ENCODE peak calls at places on chromosome 7, in six cellular contexts. One of them, this sample, is unnamed. For H3K4me1, the result is how much of the 10 kb centered on the place peaks cover.

GRCh38 chr7:27840760-27841364 is 100.9 kb downstream of the TAX1BP1 start:
- DNase-seq in transverse colon: no peak
- DNase-seq in thoracic aorta: no peak
- DNase-seq in esophagus squamous epithelium: no peak
- DNase-seq in tibial artery: no peak
- DNase-seq in A549: no peak
- DNase-seq in this sample: no peak

GRCh38 chr7:116588225-116588624 is 63.4 kb downstream of the CAV1 start:
- DNase-seq in thoracic aorta: no peak
- DNase-seq in transverse colon: no peak
- DNase-seq in tibial artery: no peak
- DNase-seq in esophagus squamous epithelium: no peak
- DNase-seq in A549: no peak
- DNase-seq in this sample: no peak

GRCh38 chr7:30548762-30549344 is 44.2 kb upstream of the GGCT start:
- DNase-seq in esophagus squamous epithelium: peak
- DNase-seq in transverse colon: peak
- DNase-seq in thoracic aorta: no peak
- DNase-seq in A549: peak
- DNase-seq in tibial artery: peak
- DNase-seq in this sample: peak

GRCh38 chr7:18570890-18571478 is 75.4 kb downstream of the HDAC9 start:
- DNase-seq in esophagus squamous epithelium: no peak
- DNase-seq in thoracic aorta: no peak
- DNase-seq in transverse colon: no peak
- DNase-seq in tibial artery: no peak
- DNase-seq in A549: peak
- DNase-seq in this sample: peak

GRCh38 chr7:156907656-156908055 is 14.7 kb upstream of the LMBR1 start:
- DNase-seq in transverse colon: no peak
- DNase-seq in tibial artery: no peak
- DNase-seq in esophagus squamous epithelium: no peak
- DNase-seq in A549: no peak
- DNase-seq in thoracic aorta: no peak
- DNase-seq in this sample: no peak

GRCh38 chr7:43071604-43072003 is 40.8 kb upstream of the HECW1 start:
- DNase-seq in tibial artery: no peak
- DNase-seq in A549: peak
- DNase-seq in esophagus squamous epithelium: no peak
- DNase-seq in transverse colon: no peak
- DNase-seq in thoracic aorta: no peak
- DNase-seq in this sample: no peak

GRCh38 chr7:23018747-23019146 is 4.8 kb upstream of the HYCC1 start:
- DNase-seq in thoracic aorta: no peak
- DNase-seq in esophagus squamous epithelium: no peak
- DNase-seq in transverse colon: no peak
- DNase-seq in tibial artery: no peak
- DNase-seq in A549: no peak
- DNase-seq in this sample: no peak

GRCh38 chr7:27999829-28000228 is 180.8 kb downstream of the JAZF1 start:
- DNase-seq in A549: no peak
- DNase-seq in transverse colon: no peak
- DNase-seq in tibial artery: no peak
- DNase-seq in thoracic aorta: no peak
- DNase-seq in esophagus squamous epithelium: no peak
- DNase-seq in this sample: no peak

GRCh38 chr7:122528879-122529481 is 169.9 kb downstream of the RNF133 start:
- DNase-seq in A549: peak
- DNase-seq in tibial artery: no peak
- DNase-seq in esophagus squamous epithelium: no peak
- DNase-seq in thoracic aorta: no peak
- DNase-seq in transverse colon: no peak
- DNase-seq in this sample: no peak

GRCh38 chr7:4612939-4613841 is 68.9 kb upstream of the FOXK1 start:
- DNase-seq in tibial artery: no peak
- DNase-seq in A549: no peak
- DNase-seq in esophagus squamous epithelium: no peak
- DNase-seq in thoracic aorta: no peak
- DNase-seq in transverse colon: peak
- DNase-seq in this sample: no peak

GRCh38 chr7:157612664-157613561 is 276.1 kb downstream of the DNAJB6 start:
- DNase-seq in esophagus squamous epithelium: no peak
- DNase-seq in A549: no peak
- DNase-seq in transverse colon: peak
- DNase-seq in tibial artery: peak
- DNase-seq in thoracic aorta: no peak
- DNase-seq in this sample: no peak

GRCh38 chr7:66173856-66174255 is 31.3 kb upstream of the TPST1 start:
- DNase-seq in esophagus squamous epithelium: no peak
- DNase-seq in transverse colon: no peak
- DNase-seq in tibial artery: no peak
- DNase-seq in thoracic aorta: no peak
- DNase-seq in A549: no peak
- DNase-seq in this sample: no peak

GRCh38 chr7:5699951-5700384 is 81.5 kb downstream of the RNF216 start:
- DNase-seq in thoracic aorta: no peak
- DNase-seq in transverse colon: peak
- DNase-seq in A549: no peak
- DNase-seq in tibial artery: no peak
- DNase-seq in esophagus squamous epithelium: no peak
- DNase-seq in this sample: no peak

GRCh38 chr7:143048827-143049226 is 3.3 kb upstream of the OR6V1 start:
- DNase-seq in tibial artery: no peak
- DNase-seq in esophagus squamous epithelium: no peak
- DNase-seq in A549: no peak
- DNase-seq in transverse colon: no peak
- DNase-seq in thoracic aorta: no peak
- DNase-seq in this sample: no peak

GRCh38 chr7:134589491-134589941 is 40.6 kb downstream of the AKR1B15 start:
- DNase-seq in thoracic aorta: no peak
- DNase-seq in esophagus squamous epithelium: no peak
- DNase-seq in A549: no peak
- DNase-seq in transverse colon: no peak
- DNase-seq in tibial artery: no peak
- DNase-seq in this sample: peak

GRCh38 chr7:145681159-145681558 is 435.4 kb upstream of the CNTNAP2 start:
- DNase-seq in transverse colon: no peak
- DNase-seq in esophagus squamous epithelium: no peak
- DNase-seq in A549: no peak
- DNase-seq in tibial artery: no peak
- DNase-seq in thoracic aorta: no peak
- DNase-seq in this sample: no peak

GRCh38 chr7:137146552-137146961 is 197.0 kb downstream of the PTN start:
- DNase-seq in A549: no peak
- DNase-seq in thoracic aorta: no peak
- DNase-seq in esophagus squamous epithelium: no peak
- DNase-seq in transverse colon: no peak
- DNase-seq in tibial artery: no peak
- DNase-seq in this sample: no peak

GRCh38 chr7:106023369-106024322 is 60.6 kb downstream of the CDHR3 start:
- DNase-seq in esophagus squamous epithelium: no peak
- DNase-seq in transverse colon: no peak
- DNase-seq in thoracic aorta: no peak
- DNase-seq in A549: no peak
- DNase-seq in tibial artery: no peak
- DNase-seq in this sample: no peak

GRCh38 chr7:35630024-35630423 is 64.9 kb downstream of the HERPUD2 start:
- DNase-seq in esophagus squamous epithelium: no peak
- DNase-seq in A549: no peak
- DNase-seq in tibial artery: no peak
- DNase-seq in thoracic aorta: no peak
- DNase-seq in transverse colon: no peak
- DNase-seq in this sample: no peak

GRCh38 chr7:118005021-118005420 is 131.8 kb upstream of the CTTNBP2 start:
- DNase-seq in transverse colon: no peak
- DNase-seq in A549: no peak
- DNase-seq in thoracic aorta: no peak
- DNase-seq in tibial artery: no peak
- DNase-seq in esophagus squamous epithelium: no peak
- DNase-seq in this sample: no peak

GRCh38 chr7:141039366-141039765 is 24.6 kb upstream of the MRPS33 start:
- DNase-seq in thoracic aorta: no peak
- DNase-seq in tibial artery: no peak
- DNase-seq in esophagus squamous epithelium: no peak
- DNase-seq in transverse colon: no peak
- DNase-seq in A549: peak
- DNase-seq in this sample: no peak

DNA sequence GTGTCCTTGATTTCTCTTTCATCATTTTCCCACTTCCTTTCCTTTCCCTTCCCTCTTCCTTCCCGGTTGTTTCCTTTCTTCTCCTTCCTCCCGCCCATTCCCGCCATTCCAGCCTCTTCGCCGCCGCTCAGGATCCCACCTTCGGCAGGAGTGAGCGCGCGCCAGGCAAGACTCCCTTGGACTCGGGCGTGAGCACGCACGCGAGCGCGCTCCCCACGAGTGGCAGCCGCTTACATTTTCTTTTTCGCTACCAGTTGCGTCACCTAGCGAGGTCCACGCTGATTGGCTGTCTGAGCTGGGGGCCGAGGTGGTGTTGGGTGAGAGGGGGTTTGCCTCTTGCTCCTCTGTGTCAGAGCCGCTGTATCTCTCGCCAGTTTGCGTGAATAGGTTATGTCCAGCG is 11.8 kb downstream of the ZAN start:
- DNase-seq in transverse colon: peak
- DNase-seq in A549: no peak
- DNase-seq in tibial artery: no peak
- DNase-seq in esophagus squamous epithelium: no peak
- DNase-seq in thoracic aorta: no peak
- DNase-seq in this sample: no peak
- H3K4me3 ChIP-seq in transverse colon: peak
- H3K4me3 ChIP-seq in A549: no peak
- H3K4me3 ChIP-seq in tibial artery: peak
- H3K4me3 ChIP-seq in esophagus squamous epithelium: no peak
- H3K4me3 ChIP-seq in thoracic aorta: peak
- H3K4me3 ChIP-seq in this sample: peak

GRCh38 chr7:130987092-130987491 is 253.1 kb upstream of the KLF14 start:
- DNase-seq in tibial artery: no peak
- DNase-seq in A549: peak
- DNase-seq in transverse colon: no peak
- DNase-seq in esophagus squamous epithelium: no peak
- DNase-seq in thoracic aorta: no peak
- DNase-seq in this sample: no peak

GRCh38 chr7:130988443-130988842 is 254.4 kb upstream of the KLF14 start:
- DNase-seq in A549: no peak
- DNase-seq in thoracic aorta: no peak
- DNase-seq in tibial artery: no peak
- DNase-seq in transverse colon: no peak
- DNase-seq in esophagus squamous epithelium: no peak
- DNase-seq in this sample: no peak

GRCh38 chr7:130982651-130983050 is 248.6 kb upstream of the KLF14 start:
- DNase-seq in esophagus squamous epithelium: no peak
- DNase-seq in transverse colon: no peak
- DNase-seq in A549: no peak
- DNase-seq in tibial artery: no peak
- DNase-seq in thoracic aorta: no peak
- DNase-seq in this sample: no peak

GRCh38 chr7:130986271-130986690 is 252.3 kb upstream of the KLF14 start:
- DNase-seq in esophagus squamous epithelium: no peak
- DNase-seq in A549: no peak
- DNase-seq in thoracic aorta: no peak
- DNase-seq in tibial artery: no peak
- DNase-seq in transverse colon: no peak
- DNase-seq in this sample: no peak

DNA sequence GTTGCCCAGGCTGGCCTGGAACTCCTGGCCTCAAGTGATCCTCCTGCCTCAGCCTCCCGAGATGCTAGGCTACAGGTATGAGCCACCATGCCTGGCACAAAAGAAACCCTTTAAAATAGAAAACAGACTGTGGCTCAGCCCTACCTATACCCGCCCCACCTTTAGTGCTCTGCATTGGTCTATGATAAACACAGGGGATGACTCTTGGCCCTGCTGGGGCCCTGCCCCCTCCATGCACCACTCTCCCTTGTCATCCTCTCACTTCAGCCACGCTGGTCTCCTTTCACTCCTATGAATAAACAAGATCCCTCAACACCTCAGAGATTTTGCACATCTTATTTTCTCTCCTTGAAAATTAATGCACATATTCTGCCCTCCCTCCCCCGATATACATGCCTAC is 251.4 kb upstream of the KLF14 start:
- DNase-seq in A549: no peak
- DNase-seq in tibial artery: no peak
- DNase-seq in transverse colon: no peak
- DNase-seq in thoracic aorta: no peak
- DNase-seq in esophagus squamous epithelium: no peak
- DNase-seq in this sample: no peak
- H3K4me1 ChIP-seq in A549: half or more
- H3K4me1 ChIP-seq in tibial artery: half or more
- H3K4me1 ChIP-seq in transverse colon: under half
- H3K4me1 ChIP-seq in thoracic aorta: under half
- H3K4me1 ChIP-seq in esophagus squamous epithelium: under half
- H3K4me1 ChIP-seq in this sample: under half

GRCh38 chr7:111756687-111757178 is 194.4 kb upstream of the IMMP2L start:
- DNase-seq in A549: no peak
- DNase-seq in tibial artery: peak
- DNase-seq in transverse colon: peak
- DNase-seq in thoracic aorta: no peak
- DNase-seq in esophagus squamous epithelium: no peak
- DNase-seq in this sample: no peak
- TF ChIP-seq CTCF in A549: no peak
- TF ChIP-seq CTCF in tibial artery: no peak
- TF ChIP-seq CTCF in transverse colon: no peak
- TF ChIP-seq CTCF in thoracic aorta: no peak
- TF ChIP-seq CTCF in esophagus squamous epithelium: no peak
- TF ChIP-seq CTCF in this sample: no peak

GRCh38 chr7:47266799-47267198 is 315.1 kb downstream of the TNS3 start:
- DNase-seq in thoracic aorta: no peak
- DNase-seq in tibial artery: no peak
- DNase-seq in A549: peak
- DNase-seq in transverse colon: peak
- DNase-seq in esophagus squamous epithelium: no peak
- DNase-seq in this sample: no peak
- H3K4me3 ChIP-seq in thoracic aorta: no peak
- H3K4me3 ChIP-seq in tibial artery: no peak
- H3K4me3 ChIP-seq in A549: no peak
- H3K4me3 ChIP-seq in transverse colon: no peak
- H3K4me3 ChIP-seq in esophagus squamous epithelium: no peak
- H3K4me3 ChIP-seq in this sample: no peak

GRCh38 chr7:135741905-135742304 is 6.7 kb downstream of the FAM180A start:
- DNase-seq in thoracic aorta: no peak
- DNase-seq in A549: no peak
- DNase-seq in tibial artery: no peak
- DNase-seq in transverse colon: no peak
- DNase-seq in esophagus squamous epithelium: no peak
- DNase-seq in this sample: no peak
- H3K4me1 ChIP-seq in thoracic aorta: under half
- H3K4me1 ChIP-seq in A549: under half
- H3K4me1 ChIP-seq in tibial artery: half or more
- H3K4me1 ChIP-seq in transverse colon: under half
- H3K4me1 ChIP-seq in esophagus squamous epithelium: under half
- H3K4me1 ChIP-seq in this sample: under half